ENCODE peak calls at places on chromosomes 7 and 10, in seven cellular contexts. E is stimulated activated naive CD4-positive, alpha-beta T cell treated with Interleukin-2 at 50 U/mL for 16 hours; X is fibroblast of pulmonary artery; C is activated T-helper 1 cell treated with anti-CD3 and anti-CD28 coated beads, Interleukin-2, amount 50 U/mL, for 16 hours; R is NCI-H1417; M is germinal center; Q is activated T-cell treated with anti-CD3 and anti-CD28 coated beads for 48 hours. L is an unnamed sample.

GRCh38 chr7:284762-285722 is 4.9 kb upstream of the FOXL3 start:
- DNase-seq in C (no peak), X (no peak), E (no peak), M (no peak), R (no peak), Q (no peak), L (no peak)

GRCh38 chr10:106189254-106189653 is 975.3 kb downstream of the SORCS1 start:
- DNase-seq in X (peak; percentile 57), C (no peak), M (no peak), E (no peak), R (no peak), Q (no peak), L (peak; percentile 10)

GRCh38 chr7:135169141-135169935 is 1.2 kb downstream of the CYREN start:
- DNase-seq in E (peak; percentile 63), R (no peak), M (peak; percentile 61), X (peak; percentile 27), Q (peak; percentile 67), C (peak; percentile 38), L (peak; percentile 74)

GRCh38 chr10:91051834-91052233 is 130.9 kb upstream of the ANKRD1 start:
- DNase-seq in M (no peak), X (peak; percentile 48), Q (no peak), R (no peak), C (no peak), E (no peak), L (no peak)

GRCh38 chr7:30196408-30196807 is 61.6 kb downstream of the MTURN start:
- DNase-seq in Q (no peak), C (no peak), R (no peak), E (no peak), M (no peak), X (no peak), L (no peak)

GRCh38 chr7:134562136-134562535 is 13.2 kb downstream of the AKR1B15 start:
- DNase-seq in E (no peak), Q (no peak), C (no peak), M (no peak), R (no peak), X (peak; percentile 43), L (no peak)

GRCh38 chr10:47025540-47026300 is 114.5 kb downstream of the PTPN20 start:
- DNase-seq in M (no peak), R (no peak), X (peak; percentile 22), C (no peak), Q (no peak), E (no peak), L (no peak)

GRCh38 chr10:93751832-93752231 is 5.9 kb upstream of the LGI1 start:
- DNase-seq in M (peak; percentile 33), Q (no peak), C (no peak), E (no peak), R (no peak), X (peak; percentile 18), L (no peak)

GRCh38 chr7:101823596-101823995 is 6.2 kb downstream of the CUX1 start:
- DNase-seq in C (no peak), R (no peak), X (peak; percentile 30), Q (no peak), E (no peak), M (no peak), L (no peak)

GRCh38 chr7:143244321-143244720 is 18.9 kb upstream of the GSTK1 start:
- DNase-seq in E (no peak), M (no peak), R (no peak), C (no peak), Q (no peak), X (no peak), L (no peak)

L was measured in GM10248.